ENCODE peak calls at places on chromosomes 6 and 20, in nine cellular contexts. X is mesenchymal stem cell, W is coronary artery, C is AG04450, M is A549, Y is stomach, R is neural progenitor cell, H is SJSA1, N is heart left ventricle. F is an unnamed sample.

GRCh38 chr6:46674410-46674809 is 13.3 kb upstream of the TDRD6 start:
- DNase-seq in X (no peak), Y (no peak), C (no peak), N (no peak), M (no peak), H (no peak), R (no peak), W (no peak), F (no peak)

GRCh38 chr20:856361-856775 is 22.9 kb downstream of the FAM110A start:
- DNase-seq in M (peak), H (peak), C (no peak), R (no peak), W (no peak), N (no peak), Y (no peak), X (no peak), F (peak)

GRCh38 chr6:166195861-166196238 is 28.2 kb upstream of the TBXT start:
- DNase-seq in M (no peak), X (no peak), R (no peak), Y (no peak), C (no peak), N (no peak), H (no peak), W (no peak), F (no peak)

GRCh38 chr20:12051206-12052163 is 133.8 kb downstream of the BTBD3 start:
- DNase-seq in W (no peak), N (no peak), H (no peak), R (no peak), Y (no peak), X (no peak), C (no peak), M (no peak), F (no peak)

GRCh38 chr20:23049201-23049932 is at the start of gene THBD:
- DNase-seq in M (peak), Y (peak), N (peak), X (peak), W (peak), H (peak), C (no peak), R (peak), F (no peak)

GRCh38 chr6:71080151-71080550 is 123.3 kb upstream of the B3GAT2 start:
- DNase-seq in H (no peak), W (no peak), X (no peak), N (no peak), C (no peak), R (no peak), M (no peak), Y (no peak), F (no peak)

GRCh38 chr20:63224272-63225081 is 8.5 kb upstream of the YTHDF1 start:
- DNase-seq in N (peak), X (peak), C (no peak), H (peak), W (no peak), Y (peak), R (peak), M (peak), F (peak)

GRCh38 chr6:118674772-118675171 is 23.4 kb upstream of the CEP85L start:
- DNase-seq in Y (no peak), X (no peak), W (no peak), N (no peak), M (peak), C (no peak), H (no peak), R (no peak), F (no peak)

GRCh38 chr6:53112871-53113270 is 35.8 kb downstream of the GCM1 start:
- DNase-seq in X (no peak), M (no peak), C (no peak), N (no peak), Y (peak), R (no peak), H (no peak), W (no peak), F (no peak)

GRCh38 chr6:22828179-22829062 is 259.1 kb downstream of the HDGFL1 start:
- DNase-seq in X (peak), H (peak), N (no peak), C (peak), W (no peak), M (peak), Y (no peak), R (peak), F (peak)

GRCh38 chr6:130018830-130019795 is 732 bp downstream of the L3MBTL3 start:
- DNase-seq in X (peak), C (no peak), N (peak), R (peak), M (peak), Y (peak), H (peak), W (peak), F (peak)

GRCh38 chr6:118621799-118622470 is 29.5 kb downstream of the CEP85L start:
- DNase-seq in R (no peak), W (no peak), X (no peak), M (no peak), Y (no peak), N (no peak), H (no peak), C (no peak), F (no peak)

GRCh38 chr6:75296811-75297779 is 12.5 kb upstream of the TMEM30A start:
- DNase-seq in N (no peak), H (no peak), C (no peak), X (peak), W (no peak), M (peak), Y (no peak), R (peak), F (no peak)

GRCh38 chr20:41149679-41150131 is 12.4 kb downstream of the PLCG1 start:
- DNase-seq in N (no peak), W (no peak), R (no peak), C (no peak), Y (no peak), M (peak), H (no peak), X (peak), F (no peak)

GRCh38 chr6:111258615-111259088 is 171.3 kb downstream of the SLC16A10 start:
- DNase-seq in R (no peak), N (no peak), C (no peak), M (no peak), W (no peak), H (no peak), X (no peak), Y (no peak), F (no peak)

GRCh38 chr20:18504479-18505060 is 3.2 kb upstream of the SEC23B start:
- DNase-seq in M (no peak), R (no peak), X (no peak), Y (no peak), C (no peak), N (peak), W (no peak), H (no peak), F (no peak)

GRCh38 chr6:33995046-33995872 is 150.6 kb downstream of the GRM4 start:
- DNase-seq in H (no peak), Y (peak), X (no peak), M (no peak), C (no peak), R (no peak), W (peak), N (no peak), F (no peak)

GRCh38 chr20:60007452-60007851 is 49.2 kb downstream of the CDH26 start:
- DNase-seq in H (no peak), M (no peak), X (no peak), W (no peak), R (no peak), Y (no peak), N (peak), C (no peak), F (no peak)

GRCh38 chr6:75691012-75691411 is 58.0 kb upstream of the MYO6 start:
- DNase-seq in Y (no peak), W (no peak), M (peak), N (no peak), H (no peak), R (no peak), X (peak), C (no peak), F (no peak)

GRCh38 chr6:29506446-29507067 is 18.8 kb upstream of the MAS1L start:
- DNase-seq in M (no peak), H (no peak), Y (no peak), R (no peak), X (no peak), N (no peak), W (no peak), C (no peak), F (no peak)

GRCh38 chr6:100228437-100229424 is 234.7 kb upstream of the MCHR2 start:
- DNase-seq in W (peak), H (peak), C (peak), N (peak), Y (peak), M (peak), X (peak), R (peak), F (peak)

GRCh38 chr6:113683968-113684367 is 173.2 kb upstream of the MARCKS start:
- DNase-seq in X (no peak), M (no peak), H (no peak), N (no peak), W (no peak), Y (no peak), R (no peak), C (no peak), F (no peak)

DNA sequence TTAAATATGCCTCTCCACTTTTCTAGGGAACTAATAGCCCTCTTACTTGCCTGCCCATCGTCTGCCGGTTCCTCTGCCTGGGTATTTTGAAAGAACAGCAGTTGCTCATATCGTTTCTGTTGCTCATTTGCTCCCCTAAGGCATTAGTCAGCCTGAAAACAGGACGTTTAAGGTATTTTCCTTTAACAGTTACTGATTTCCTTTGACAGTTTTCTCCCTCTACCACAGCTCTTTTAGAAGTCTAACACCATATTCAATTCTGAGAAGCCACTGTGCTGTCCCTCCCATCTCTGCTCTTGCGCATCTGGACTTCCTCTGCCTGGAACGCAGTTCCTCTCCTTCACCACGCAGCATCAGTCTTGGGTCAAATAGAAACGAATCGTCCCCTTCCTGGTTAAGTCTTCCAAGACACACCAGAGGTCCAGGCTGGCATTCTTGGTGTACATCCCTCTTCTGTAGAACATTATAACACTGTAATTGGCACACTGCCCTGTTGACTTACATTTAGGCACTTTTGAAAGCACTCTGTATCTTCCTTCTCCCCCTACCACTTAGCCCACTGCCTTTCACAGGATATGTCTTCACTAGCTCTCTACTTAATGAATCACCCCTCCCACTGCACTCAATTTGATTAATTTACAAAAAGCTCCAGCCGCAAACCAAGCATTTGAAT is 141.0 kb upstream of the CARMIL1 start:
- DNase-seq in C (peak), H (peak), N (peak), M (peak), R (no peak), X (peak), W (peak), Y (peak), F (no peak)
- H3K27ac ChIP-seq in C (peak), H (peak), N (peak), M (peak), R (no peak), X (no peak), W (peak), Y (peak), F (no peak)

GRCh38 chr6:134744301-134744700 is 205.6 kb downstream of the ALDH8A1 start:
- DNase-seq in R (no peak), C (no peak), H (no peak), N (no peak), X (peak), W (no peak), Y (no peak), M (no peak), F (no peak)

GRCh38 chr6:134739299-134740090 is 210.4 kb downstream of the ALDH8A1 start:
- DNase-seq in X (no peak), N (no peak), Y (no peak), H (no peak), C (no peak), W (no peak), R (no peak), M (no peak), F (peak)

GRCh38 chr6:134738486-134738885 is 211.4 kb downstream of the ALDH8A1 start:
- DNase-seq in R (no peak), C (no peak), N (no peak), W (no peak), Y (no peak), X (no peak), H (no peak), M (no peak), F (no peak)

GRCh38 chr6:134741193-134741521 is 208.7 kb downstream of the ALDH8A1 start:
- DNase-seq in X (no peak), M (no peak), N (no peak), H (no peak), R (peak), C (no peak), W (no peak), Y (no peak), F (no peak)

DNA sequence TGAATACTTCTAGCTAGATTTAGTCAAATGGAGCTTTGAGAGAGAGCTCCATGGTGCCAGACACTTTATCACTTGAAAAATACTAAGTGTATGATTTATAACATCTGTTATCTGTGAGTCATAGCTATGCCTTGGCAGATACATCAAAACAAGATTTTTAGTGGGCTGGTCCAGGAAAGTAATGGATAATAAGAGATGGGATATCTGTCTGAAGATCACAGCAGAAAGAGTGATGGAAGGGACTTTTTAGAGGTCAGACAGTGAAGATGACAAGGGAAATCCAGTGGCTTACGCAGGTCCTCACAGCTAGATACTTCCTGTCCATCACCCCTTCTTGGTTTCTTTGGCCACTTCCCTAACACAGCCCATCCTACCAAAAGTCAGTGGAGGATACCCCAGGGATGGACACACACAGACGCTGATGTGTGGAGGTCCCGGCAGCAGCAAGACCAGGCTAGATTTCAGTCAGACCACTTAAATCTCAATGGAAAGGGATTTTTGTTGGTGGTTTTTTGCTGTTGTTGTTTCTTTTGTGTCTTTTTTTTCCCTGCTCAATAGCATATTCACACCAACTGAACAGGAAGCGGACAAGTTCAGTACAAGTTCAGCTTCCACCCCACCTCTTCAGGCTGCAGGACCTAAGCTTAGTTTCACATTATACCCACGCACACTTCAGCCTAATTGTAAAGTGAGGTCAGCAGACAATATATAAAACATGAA is 209.3 kb downstream of the ALDH8A1 start:
- DNase-seq in N (no peak), C (no peak), H (no peak), M (peak), W (no peak), X (peak), R (no peak), Y (no peak), F (no peak)
- H3K27ac ChIP-seq in N (peak), C (no peak), H (no peak), M (peak), W (no peak), X (no peak), R (no peak), Y (no peak), F (no peak)

GRCh38 chr6:35582315-35582714 is 69.6 kb upstream of the TULP1 start:
- DNase-seq in R (no peak), H (no peak), Y (no peak), X (no peak), W (no peak), C (no peak), M (no peak), N (no peak), F (no peak)
- H3K27ac ChIP-seq in R (no peak), H (no peak), Y (no peak), X (no peak), W (peak), C (no peak), M (no peak), N (no peak), F (no peak)

GRCh38 chr6:37049990-37050853 is 44.8 kb downstream of the FGD2 start:
- DNase-seq in C (no peak), Y (peak), M (no peak), X (no peak), R (no peak), W (no peak), H (no peak), N (peak), F (no peak)

GRCh38 chr6:37048851-37049734 is 43.6 kb downstream of the FGD2 start:
- DNase-seq in M (no peak), H (peak), X (peak), N (peak), W (no peak), C (peak), R (no peak), Y (peak), F (peak)

GRCh38 chr6:37047933-37048850 is 42.7 kb downstream of the FGD2 start:
- DNase-seq in H (no peak), N (no peak), X (no peak), R (no peak), C (no peak), Y (no peak), M (no peak), W (no peak), F (no peak)

GRCh38 chr6:37050854-37051137 is 45.3 kb downstream of the FGD2 start:
- DNase-seq in X (no peak), H (no peak), Y (no peak), M (no peak), R (no peak), N (no peak), W (no peak), C (no peak), F (no peak)

GRCh38 chr6:37049735-37049989 is 44.2 kb downstream of the FGD2 start:
- DNase-seq in W (no peak), X (no peak), R (no peak), N (no peak), H (no peak), C (no peak), M (no peak), Y (no peak), F (no peak)
- H3K27ac ChIP-seq in W (peak), X (no peak), R (no peak), N (peak), H (no peak), C (no peak), M (no peak), Y (peak), F (no peak)

GRCh38 chr6:3661390-3661789 is 90.1 kb downstream of the PXDC1 start:
- DNase-seq in X (no peak), R (no peak), Y (no peak), M (no peak), W (no peak), H (no peak), N (no peak), C (no peak), F (no peak)

GRCh38 chr6:3665608-3666007 is 85.9 kb downstream of the PXDC1 start:
- DNase-seq in M (no peak), X (no peak), H (peak), W (no peak), R (no peak), N (no peak), Y (no peak), C (no peak), F (no peak)

GRCh38 chr6:3663081-3663480 is 88.4 kb downstream of the PXDC1 start:
- DNase-seq in N (no peak), M (no peak), R (no peak), H (no peak), W (no peak), X (no peak), Y (no peak), C (no peak), F (no peak)

GRCh38 chr6:3664641-3665041 is 86.9 kb downstream of the PXDC1 start:
- DNase-seq in C (no peak), N (no peak), M (peak), R (no peak), X (peak), H (peak), W (no peak), Y (no peak), F (no peak)

DNA sequence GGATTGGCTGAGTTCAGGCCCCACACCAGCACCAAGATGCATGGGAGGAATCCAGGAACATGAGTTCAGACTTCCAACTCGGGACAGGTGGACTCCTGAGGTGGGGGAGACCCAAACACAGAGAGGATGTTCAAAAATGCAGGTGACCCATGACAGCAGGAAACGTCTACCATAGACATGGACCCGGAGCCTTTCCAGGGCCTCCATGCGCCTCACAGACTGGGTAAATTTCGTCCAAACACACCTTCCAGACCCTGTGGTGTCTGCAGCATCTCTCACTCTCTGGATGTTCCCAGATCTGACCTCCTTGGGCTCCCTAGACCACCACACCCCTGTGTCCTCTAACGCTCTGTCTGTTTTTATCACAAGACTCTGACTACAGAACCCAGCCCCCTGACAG is 87.7 kb downstream of the PXDC1 start:
- DNase-seq in H (no peak), M (no peak), Y (no peak), W (no peak), R (no peak), X (no peak), C (no peak), N (no peak), F (no peak)
- H3K27ac ChIP-seq in H (no peak), M (no peak), Y (no peak), W (no peak), R (no peak), X (no peak), C (no peak), N (no peak), F (no peak)

GRCh38 chr6:149862901-149863595 is 1.1 kb downstream of the LRP11 start:
- DNase-seq in M (peak), Y (peak), W (peak), X (peak), H (peak), C (no peak), N (peak), R (peak), F (peak)
- H3K27ac ChIP-seq in M (peak), Y (peak), W (peak), X (peak), H (peak), C (peak), N (peak), R (no peak), F (peak)